ENCODE peak calls at places on chromosomes 2 and 18, in ten cellular contexts. O is stomach; Q is uterus; E is CD8-positive, alpha-beta T cell; P is body of pancreas; G is neural progenitor cell; Z is mucosa of descending colon; W is thoracic aorta; K is IMR-90; U is GM23248. D is an unnamed sample. For H3K9me3 and H3K4me1, the result is how much of the 10 kb centered on the place peaks cover.

GRCh38 chr18:7901657-7902056 is 334.5 kb downstream of the PTPRM start:
- DNase-seq in O (no peak), Q (no peak), E (no peak), P (no peak), G (no peak), Z (no peak), W (no peak), K (peak), U (peak), D (no peak)

GRCh38 chr2:162118166-162119031 is 33.6 kb downstream of the GCG start:
- DNase-seq in O (no peak), Q (no peak), E (no peak), P (peak), G (no peak), Z (no peak), W (no peak), K (peak), U (peak), D (no peak)

GRCh38 chr2:188196343-188197008 is 95.2 kb upstream of the GULP1 start:
- DNase-seq in O (no peak), Q (no peak), E (no peak), P (no peak), G (no peak), Z (no peak), W (no peak), K (no peak), U (peak), D (no peak)

GRCh38 chr18:55048892-55049291 is 89.6 kb upstream of the CCDC68 start:
- DNase-seq in O (no peak), Q (no peak), E (no peak), P (no peak), G (no peak), Z (no peak), W (no peak), K (peak), U (peak), D (no peak)

GRCh38 chr2:226635221-226635620 is 164.4 kb downstream of the IRS1 start:
- DNase-seq in O (no peak), Q (no peak), E (no peak), P (no peak), G (no peak), Z (no peak), W (no peak), K (no peak), U (no peak), D (no peak)

GRCh38 chr2:56713161-56713676 is 529.4 kb downstream of the CCDC85A start:
- DNase-seq in O (no peak), Q (no peak), E (no peak), P (no peak), G (no peak), Z (no peak), W (no peak), K (peak), U (peak), D (no peak)

GRCh38 chr2:151111599-151112278 is 149.9 kb downstream of the RBM43 start:
- DNase-seq in O (no peak), Q (no peak), E (no peak), P (no peak), G (no peak), Z (no peak), W (no peak), K (peak), U (peak), D (no peak)

GRCh38 chr2:65299246-65299645 is 71.6 kb downstream of the ACTR2 start:
- DNase-seq in O (no peak), Q (no peak), E (no peak), P (no peak), G (no peak), Z (no peak), W (no peak), K (peak), U (peak), D (no peak)

GRCh38 chr2:159946326-159946992 is 116.0 kb downstream of the PLA2R1 start:
- DNase-seq in O (no peak), Q (no peak), E (no peak), P (no peak), G (no peak), Z (no peak), W (no peak), K (peak), U (peak), D (no peak)

GRCh38 chr18:58990720-58991119 is 126.0 kb downstream of the ZNF532 start:
- DNase-seq in O (no peak), Q (no peak), E (no peak), P (no peak), G (no peak), Z (no peak), W (no peak), K (no peak), U (no peak), D (no peak)

GRCh38 chr2:66699481-66700180 is 264.7 kb downstream of the MEIS1 start:
- DNase-seq in O (no peak), Q (no peak), E (no peak), P (no peak), G (no peak), Z (no peak), W (no peak), K (no peak), U (no peak), D (no peak)

GRCh38 chr18:9643549-9643948 is 29.2 kb upstream of the PPP4R1 start:
- DNase-seq in O (no peak), Q (no peak), E (no peak), P (peak), G (peak), Z (no peak), W (no peak), K (peak), U (peak), D (peak)

GRCh38 chr18:58268849-58269248 is 224.8 kb downstream of the NEDD4L start:
- DNase-seq in O (no peak), Q (no peak), E (no peak), P (no peak), G (no peak), Z (no peak), W (no peak), K (peak), U (peak), D (no peak)

GRCh38 chr2:2664989-2665833 is 334.1 kb upstream of the MYT1L start:
- DNase-seq in O (no peak), Q (no peak), E (no peak), P (no peak), G (peak), Z (no peak), W (peak), K (peak), U (peak), D (no peak)

GRCh38 chr2:207828361-207829057 is 58.8 kb upstream of the FZD5 start:
- DNase-seq in O (peak), Q (no peak), E (no peak), P (peak), G (no peak), Z (no peak), W (no peak), K (peak), U (no peak), D (peak)

GRCh38 chr18:37532917-37533316 is 32.7 kb downstream of the CELF4 start:
- DNase-seq in O (no peak), Q (no peak), E (no peak), P (no peak), G (no peak), Z (no peak), W (no peak), K (no peak), U (no peak), D (no peak)

GRCh38 chr2:6916224-6916623 is 988 bp upstream of the RNF144A start:
- DNase-seq in O (no peak), Q (no peak), E (no peak), P (no peak), G (no peak), Z (no peak), W (no peak), K (no peak), U (no peak), D (no peak)

GRCh38 chr2:150487537-150488429 is at the start of gene RND3:
- DNase-seq in O (peak), Q (peak), E (no peak), P (peak), G (peak), Z (peak), W (peak), K (peak), U (peak), D (peak)

GRCh38 chr2:10977636-10978035 is 65.9 kb downstream of the KCNF1 start:
- DNase-seq in O (no peak), Q (no peak), E (no peak), P (no peak), G (peak), Z (no peak), W (no peak), K (no peak), U (no peak), D (no peak)

GRCh38 chr2:228840113-228840742 is 430.9 kb downstream of the PID1 start:
- DNase-seq in O (no peak), Q (no peak), E (no peak), P (no peak), G (no peak), Z (no peak), W (no peak), K (no peak), U (no peak), D (no peak)

GRCh38 chr2:2873450-2873811 is 504.2 kb downstream of the EIPR1 start:
- DNase-seq in O (no peak), Q (no peak), E (no peak), P (no peak), G (no peak), Z (no peak), W (no peak), K (no peak), U (no peak), D (no peak)

GRCh38 chr2:191869178-191869577 is 22.3 kb upstream of the CAVIN2 start:
- DNase-seq in O (no peak), Q (no peak), E (no peak), P (no peak), G (peak), Z (peak), W (no peak), K (peak), U (peak), D (no peak)

GRCh38 chr2:69735696-69736095 is 6.2 kb upstream of the ANXA4 start:
- DNase-seq in O (no peak), Q (no peak), E (no peak), P (peak), G (no peak), Z (no peak), W (no peak), K (no peak), U (no peak), D (no peak)

GRCh38 chr2:102735431-102736130 is 26.2 kb upstream of the TMEM182 start:
- DNase-seq in O (peak), Q (no peak), E (no peak), P (peak), G (peak), Z (peak), W (no peak), K (peak), U (no peak), D (peak)

GRCh38 chr2:135664623-135665068 is 77.0 kb upstream of the UBXN4 start:
- DNase-seq in O (no peak), Q (no peak), E (no peak), P (no peak), G (no peak), Z (no peak), W (no peak), K (peak), U (peak), D (no peak)

GRCh38 chr18:24277516-24277915 is 120.1 kb downstream of the OSBPL1A start:
- DNase-seq in O (no peak), Q (no peak), E (no peak), P (no peak), G (no peak), Z (no peak), W (no peak), K (no peak), U (no peak), D (no peak)

GRCh38 chr2:176421291-176422050 is 152.2 kb downstream of the MTX2 start:
- DNase-seq in O (no peak), Q (no peak), E (no peak), P (no peak), G (no peak), Z (no peak), W (no peak), K (peak), U (no peak), D (no peak)

GRCh38 chr2:180753809-180754761 is 226.3 kb upstream of the UBE2E3 start:
- DNase-seq in O (no peak), Q (no peak), E (no peak), P (no peak), G (no peak), Z (no peak), W (no peak), K (peak), U (peak), D (no peak)

GRCh38 chr18:4024702-4025101 is 430.4 kb downstream of the DLGAP1 start:
- DNase-seq in O (no peak), Q (no peak), E (no peak), P (no peak), G (no peak), Z (no peak), W (no peak), K (no peak), U (no peak), D (no peak)

GRCh38 chr2:132776271-132776670 is 106.3 kb upstream of the LYPD1 start:
- DNase-seq in O (no peak), Q (no peak), E (no peak), P (no peak), G (no peak), Z (no peak), W (no peak), K (no peak), U (no peak), D (no peak)

GRCh38 chr18:56097561-56098095 is 509.6 kb upstream of the TCF4 start:
- DNase-seq in O (no peak), Q (no peak), E (no peak), P (no peak), G (no peak), Z (no peak), W (no peak), K (no peak), U (no peak), D (no peak)

GRCh38 chr2:197877038-197877437 is 72.6 kb downstream of the PLCL1 start:
- DNase-seq in O (no peak), Q (no peak), E (no peak), P (no peak), G (no peak), Z (no peak), W (no peak), K (no peak), U (no peak), D (no peak)

GRCh38 chr2:17878222-17879136 is at the start of gene KCNS3:
- DNase-seq in O (peak), Q (peak), E (no peak), P (peak), G (peak), Z (peak), W (no peak), K (peak), U (peak), D (no peak)

GRCh38 chr2:232504438-232504837 is 15.8 kb upstream of the PRSS56 start:
- DNase-seq in O (no peak), Q (no peak), E (no peak), P (no peak), G (no peak), Z (no peak), W (no peak), K (no peak), U (no peak), D (no peak)

GRCh38 chr2:8574196-8575010 is 107.5 kb upstream of the ID2 start:
- DNase-seq in O (peak), Q (no peak), E (no peak), P (peak), G (no peak), Z (no peak), W (no peak), K (peak), U (peak), D (peak)

GRCh38 chr2:50116611-50117010 is 915.3 kb downstream of the NRXN1 start:
- DNase-seq in O (no peak), Q (no peak), E (no peak), P (no peak), G (no peak), Z (no peak), W (no peak), K (no peak), U (no peak), D (no peak)

GRCh38 chr2:50116096-50116495 is 915.8 kb downstream of the NRXN1 start:
- DNase-seq in O (no peak), Q (no peak), E (no peak), P (no peak), G (no peak), Z (no peak), W (no peak), K (no peak), U (no peak), D (no peak)

DNA sequence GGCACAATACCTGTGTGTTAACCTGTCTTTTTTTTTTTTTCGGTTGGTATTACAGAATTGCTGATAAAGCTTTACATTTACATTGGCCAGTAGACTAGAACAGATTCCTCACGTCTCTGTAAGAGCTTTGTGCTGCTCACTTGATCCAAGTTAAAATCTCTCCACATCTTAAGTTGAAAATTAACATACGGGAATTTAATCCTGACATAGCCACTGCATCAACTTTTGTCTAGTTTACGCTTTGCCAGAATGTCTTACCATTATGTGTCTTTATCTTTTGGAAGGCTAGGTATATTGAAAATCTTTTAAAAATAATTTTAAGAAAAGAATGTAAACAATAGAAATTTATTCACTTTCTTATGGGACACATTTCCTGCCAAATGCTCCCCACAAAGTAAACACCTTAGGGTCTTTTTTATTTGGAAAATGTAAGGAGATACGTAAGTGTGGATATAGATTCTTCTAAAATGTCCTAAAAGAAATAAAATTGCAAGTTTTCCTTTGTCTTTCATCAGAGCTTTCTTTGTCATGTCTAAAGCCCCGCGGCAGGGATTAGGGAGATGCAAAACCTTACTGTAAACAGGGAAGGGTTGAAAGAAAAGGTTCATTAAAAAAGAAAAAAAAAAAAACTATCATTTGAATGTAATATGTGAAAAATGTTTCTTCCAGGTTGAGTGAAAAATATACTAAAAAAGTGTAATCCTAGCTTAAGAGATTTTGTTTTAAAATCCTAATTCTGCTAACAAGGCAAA is 912.8 kb downstream of the NRXN1 start:
- DNase-seq in O (no peak), Q (no peak), E (no peak), P (no peak), G (peak), Z (no peak), W (no peak), K (no peak), U (no peak), D (no peak)
- H3K4me3 ChIP-seq in O (no peak), Q (no peak), E (no peak), P (no peak), G (peak), Z (no peak), W (no peak), K (no peak), U (no peak), D (no peak)

GRCh38 chr2:13135856-13136255 is 419.1 kb downstream of the TRIB2 start:
- DNase-seq in O (no peak), Q (no peak), E (no peak), P (no peak), G (no peak), Z (no peak), W (no peak), K (no peak), U (no peak), D (no peak)
- H3K9me3 ChIP-seq in O (under half), Q (under half), E (under half), P (under half), G (under half), Z (under half), W (under half), K (under half), U (under half), D (under half)

DNA sequence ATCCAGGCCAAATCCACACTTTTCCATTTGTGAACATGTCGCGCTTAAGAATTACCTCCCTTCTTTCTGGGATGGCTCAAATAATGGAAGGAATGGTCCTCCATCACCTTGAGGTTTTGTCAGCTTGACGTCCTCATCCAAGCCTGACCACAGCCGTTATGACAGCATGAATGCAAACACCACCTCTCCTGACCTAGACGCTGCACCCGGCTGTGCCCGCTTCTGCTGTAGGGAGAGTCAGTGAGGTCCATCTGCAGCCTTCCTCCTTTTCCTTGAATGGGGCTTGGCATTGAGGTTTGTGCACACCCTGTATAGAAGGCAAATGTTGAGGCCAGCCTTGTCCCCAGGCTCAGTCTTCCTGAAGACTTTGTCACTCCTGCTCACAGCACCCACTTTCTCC is 85.5 kb downstream of the TGOLN2 start:
- DNase-seq in O (no peak), Q (no peak), E (no peak), P (no peak), G (no peak), Z (no peak), W (no peak), K (no peak), U (no peak), D (no peak)
- H3K4me1 ChIP-seq in O (under half), Q (under half), E (under half), P (under half), G (under half), Z (under half), W (under half), K (under half), U (under half), D (under half)

GRCh38 chr18:42745931-42746330 is 369.6 kb downstream of the RIT2 start:
- DNase-seq in O (no peak), Q (no peak), E (no peak), P (no peak), G (no peak), Z (no peak), W (no peak), K (no peak), U (no peak), D (no peak)

GRCh38 chr18:42746794-42747193 is 368.7 kb downstream of the RIT2 start:
- DNase-seq in O (no peak), Q (no peak), E (no peak), P (no peak), G (no peak), Z (no peak), W (no peak), K (no peak), U (no peak), D (no peak)

GRCh38 chr18:42745171-42745570 is 370.3 kb downstream of the RIT2 start:
- DNase-seq in O (no peak), Q (no peak), E (no peak), P (no peak), G (no peak), Z (no peak), W (no peak), K (no peak), U (no peak), D (no peak)

GRCh38 chr18:42742976-42743755 is 372.3 kb downstream of the RIT2 start:
- DNase-seq in O (no peak), Q (no peak), E (no peak), P (no peak), G (no peak), Z (no peak), W (no peak), K (no peak), U (no peak), D (no peak)

DNA sequence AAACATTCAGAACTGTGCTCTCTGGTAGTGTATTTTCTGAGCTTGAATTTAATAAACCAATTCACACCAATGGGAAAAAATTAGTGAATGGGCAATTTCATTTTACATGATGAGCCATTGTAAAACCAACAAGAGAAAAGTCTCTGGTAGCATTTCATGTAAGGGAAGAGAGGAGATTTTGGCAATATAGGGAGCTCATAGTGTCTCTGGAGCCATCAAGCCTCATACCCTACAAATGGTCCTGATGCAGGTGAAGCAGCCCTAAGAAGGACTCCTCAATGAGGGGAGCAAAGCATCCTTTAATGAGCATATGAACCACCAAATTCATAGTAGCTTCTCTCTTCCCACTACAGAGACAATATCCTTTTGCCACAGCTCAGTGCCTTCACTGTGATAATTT is 373.0 kb downstream of the RIT2 start:
- DNase-seq in O (no peak), Q (no peak), E (no peak), P (no peak), G (no peak), Z (no peak), W (no peak), K (no peak), U (no peak), D (no peak)
- H3K4me3 ChIP-seq in O (no peak), Q (no peak), E (no peak), P (no peak), G (no peak), Z (no peak), W (no peak), K (no peak), U (no peak), D (no peak)

GRCh38 chr2:240269886-240270285 is 129.4 kb upstream of the OTOS start:
- DNase-seq in O (peak), Q (no peak), E (no peak), P (no peak), G (no peak), Z (no peak), W (no peak), K (no peak), U (no peak), D (no peak)
- H3K9me3 ChIP-seq in O (under half), Q (under half), E (under half), P (under half), G (under half), Z (under half), W (under half), K (under half), U (under half), D (under half)

GRCh38 chr2:240567137-240567871 is 980 bp upstream of the RNPEPL1 start:
- DNase-seq in O (peak), Q (peak), E (peak), P (peak), G (no peak), Z (peak), W (no peak), K (no peak), U (peak), D (peak)
- H3K4me1 ChIP-seq in O (half or more), Q (under half), E (half or more), P (half or more), G (under half), Z (half or more), W (under half), K (under half), U (under half), D (under half)

D was measured in Caco-2.